ENCODE peak calls at places on chromosome 5, in nine cellular contexts. V is naive thymus-derived CD4-positive, alpha-beta T cell; N is NCI-H1694 treated with DMSO at 0.1 percent for 48 hours; A is breast epithelium; K is stimulated activated effector memory CD8-positive, alpha-beta T cell treated with anti-CD3 and anti-CD28 coated beads, Interleukin-12 subunit alpha, Interleukin-12 subunit beta, amount 100 ng/mL, for 72 hours; W is foreskin keratinocyte; D is head of caudate nucleus; I is AG04449; B is stimulated activated CD8-positive, alpha-beta memory T cell treated with anti-CD3 and anti-CD28 coated beads, Interleukin-4, amount 100 ng/mL, for 24 hours. F is an unnamed sample.
A peak's percentile ranks its signal among the peaks of the same experiment; 100 is the strongest.

GRCh38 chr5:146623009-146623408 is 107.0 kb upstream of the GPR151 start:
- DNase-seq in B (no peak), W (no peak), I (no peak), K (no peak), N (no peak), V (no peak), A (no peak), D (no peak), F (no peak)

GRCh38 chr5:178794433-178794832 is 64.0 kb upstream of the ZNF354A start:
- DNase-seq in W (no peak), V (no peak), B (no peak), N (no peak), D (peak; percentile 15), A (no peak), I (no peak), K (no peak), F (no peak)

GRCh38 chr5:56951946-56952691 is at the start of gene MIER3:
- DNase-seq in N (peak; percentile 31), D (peak; percentile 91), B (peak; percentile 62), A (peak; percentile 74), K (peak; percentile 67), V (peak; percentile 80), W (no peak), I (no peak), F (peak; percentile 45)

GRCh38 chr5:40680741-40681350 is 1.1 kb downstream of the PTGER4 start:
- DNase-seq in A (no peak), I (no peak), W (peak; percentile 46), B (no peak), D (no peak), N (no peak), V (peak; percentile 71), K (peak; percentile 34), F (no peak)

GRCh38 chr5:65728219-65728618 is 6.2 kb downstream of the NLN start:
- DNase-seq in K (no peak), W (no peak), D (no peak), V (no peak), I (no peak), B (no peak), N (no peak), A (no peak), F (no peak)

GRCh38 chr5:36965179-36965578 is 88.6 kb downstream of the NIPBL start:
- DNase-seq in B (no peak), I (no peak), N (no peak), D (no peak), V (no peak), K (no peak), W (no peak), A (no peak), F (no peak)

GRCh38 chr5:116482394-116482793 is 92.2 kb downstream of the SEMA6A start:
- DNase-seq in K (no peak), B (no peak), D (no peak), V (no peak), I (no peak), A (no peak), W (peak; percentile 76), N (no peak), F (no peak)

GRCh38 chr5:181051841-181052525 is 11.9 kb downstream of the BTNL9 start:
- DNase-seq in I (no peak), A (no peak), D (no peak), B (no peak), W (no peak), V (no peak), N (no peak), K (no peak), F (no peak)

GRCh38 chr5:125890387-125890955 is 532.7 kb upstream of the GRAMD2B start:
- DNase-seq in D (no peak), V (no peak), A (no peak), W (peak; percentile 70), I (no peak), B (no peak), K (no peak), N (no peak), F (no peak)

GRCh38 chr5:78221964-78222451 is 72.5 kb downstream of the AP3B1 start:
- DNase-seq in V (no peak), B (no peak), K (no peak), W (no peak), I (no peak), N (no peak), D (no peak), A (no peak), F (peak; percentile 5)

GRCh38 chr5:174903333-174903732 is 179.0 kb downstream of the MSX2 start:
- DNase-seq in K (no peak), N (no peak), B (no peak), V (no peak), D (no peak), I (no peak), A (no peak), W (peak; percentile 19), F (no peak)

GRCh38 chr5:154771383-154771901 is 16.3 kb downstream of the LARP1 start:
- DNase-seq in N (peak; percentile 32), W (no peak), V (no peak), A (no peak), B (no peak), K (no peak), I (peak; percentile 77), D (no peak), F (no peak)